ENCODE peak calls at places on chromosomes 7 and 10, in nine cellular contexts. C is right cardiac atrium, B is body of pancreas, E is mesendoderm, Y is PC-9, K is psoas muscle, I is suprapubic skin, R is adipocyte, D is neural progenitor cell. A is an unnamed sample.
A peak's percentile ranks its signal among the peaks of the same experiment; 100 is the strongest.

GRCh38 chr10:52517017-52517416 is 202.9 kb downstream of the DKK1 start:
- DNase-seq in C (no peak), E (peak; percentile 57), K (no peak), R (peak; percentile 29), D (peak; percentile 79), Y (no peak), B (no peak), I (no peak), A (no peak)

GRCh38 chr7:76142861-76143260 is 58.8 kb upstream of the SRRM3 start:
- DNase-seq in Y (no peak), D (no peak), C (no peak), K (no peak), R (no peak), I (no peak), E (no peak), B (no peak), A (no peak)

GRCh38 chr10:1094112-1095057 is 38.2 kb downstream of the WDR37 start:
- DNase-seq in I (no peak), Y (no peak), R (no peak), C (no peak), K (no peak), D (no peak), E (no peak), B (no peak), A (no peak)

GRCh38 chr10:114697061-114697598 is 39.1 kb upstream of the ABLIM1 start:
- DNase-seq in E (no peak), Y (peak; percentile 78), R (peak; percentile 43), I (no peak), D (no peak), B (no peak), C (peak; percentile 88), K (peak; percentile 48), A (no peak)

GRCh38 chr7:31710171-31710570 is 23.2 kb downstream of the PPP1R17 start:
- DNase-seq in E (peak; percentile 42), D (peak; percentile 81), K (no peak), C (no peak), I (no peak), B (no peak), Y (no peak), R (no peak), A (no peak)

GRCh38 chr10:30456262-30456661 is 22.3 kb downstream of the MAP3K8 start:
- DNase-seq in E (no peak), B (no peak), C (no peak), R (no peak), K (no peak), D (no peak), I (no peak), Y (no peak), A (no peak)

GRCh38 chr7:44448456-44448855 is 42.0 kb downstream of the NUDCD3 start:
- DNase-seq in K (no peak), E (no peak), R (no peak), Y (no peak), B (no peak), D (no peak), I (no peak), C (no peak), A (no peak)

GRCh38 chr7:99380032-99380822 is 5.7 kb downstream of the ARPC1B start:
- DNase-seq in D (no peak), R (peak; percentile 40), E (peak; percentile 59), Y (no peak), I (no peak), C (peak; percentile 66), B (no peak), K (no peak), A (no peak)

GRCh38 chr7:106313456-106313891 is 28.7 kb upstream of the NAMPT start:
- DNase-seq in R (peak; percentile 58), B (no peak), K (no peak), D (no peak), Y (peak; percentile 5), I (no peak), C (no peak), E (no peak), A (no peak)

GRCh38 chr7:101237206-101238067 is at the start of gene CLDN15:
- DNase-seq in B (peak; percentile 46), E (no peak), K (peak; percentile 89), C (peak; percentile 94), Y (no peak), D (no peak), I (peak; percentile 88), R (peak; percentile 15), A (no peak)
- H3K4me1 ChIP-seq in B (peaks cover 46% of the 10 kb centered on the region), E (no peaks in the 10 kb centered on the region), K (peaks cover 24% of the 10 kb centered on the region), C (peaks cover 9% of the 10 kb centered on the region), Y (no peaks in the 10 kb centered on the region), D (no peaks in the 10 kb centered on the region), I (peaks cover 41% of the 10 kb centered on the region), R (peaks cover 49% of the 10 kb centered on the region), A (peaks cover 9% of the 10 kb centered on the region)

GRCh38 chr7:6056616-6057015 is 25.4 kb downstream of the ANKRD61 start:
- DNase-seq in C (no peak), K (no peak), R (no peak), B (no peak), E (no peak), Y (no peak), D (no peak), I (no peak), A (no peak)

DNA sequence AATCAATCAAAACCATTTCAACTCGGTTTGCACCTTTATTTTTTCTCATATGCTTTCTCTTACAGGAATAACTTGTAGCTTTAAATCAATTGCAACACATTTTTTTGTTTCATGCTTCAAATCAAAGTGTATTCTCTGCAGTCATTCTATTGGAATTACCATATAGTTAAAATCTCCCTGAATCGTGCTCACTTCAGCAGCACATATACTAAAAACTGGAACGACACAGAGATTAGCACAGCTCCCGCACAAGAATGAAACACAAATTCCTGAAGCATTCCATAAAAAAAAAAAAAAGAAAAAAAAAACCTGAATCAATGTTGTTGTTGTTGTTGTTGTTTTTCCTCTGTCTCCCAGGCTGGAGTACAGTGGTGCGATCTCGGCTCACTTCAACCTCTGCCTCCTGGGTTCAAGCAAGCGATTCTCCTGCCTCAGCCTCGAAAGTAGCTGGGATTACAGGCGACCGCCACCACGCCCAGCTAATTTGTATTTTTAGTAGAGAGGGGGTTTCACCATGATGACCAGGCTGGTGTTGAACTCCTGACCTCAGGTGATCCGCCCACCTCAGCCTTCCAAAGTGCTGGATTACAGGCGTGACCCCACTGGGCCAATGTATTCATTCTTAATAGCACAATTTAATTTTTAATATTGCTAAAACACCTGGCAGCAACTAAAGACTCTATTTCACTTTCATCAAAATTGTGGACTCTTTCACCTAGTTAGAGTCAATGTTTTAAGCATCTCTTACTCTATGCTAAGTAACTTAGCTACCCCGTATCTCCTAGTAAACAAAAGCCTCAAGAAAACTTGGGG is 26.3 kb downstream of the ANKRD61 start:
- DNase-seq in R (peak; percentile 43), E (peak; percentile 3), K (no peak), C (no peak), B (no peak), I (no peak), Y (no peak), D (no peak), A (no peak)
- H3K4me1 ChIP-seq in R (peaks cover 17% of the 10 kb centered on the region), E (no peaks in the 10 kb centered on the region), K (peaks cover 12% of the 10 kb centered on the region), C (no peaks in the 10 kb centered on the region), B (peaks cover 42% of the 10 kb centered on the region), I (peaks cover 23% of the 10 kb centered on the region), Y (peaks cover 16% of the 10 kb centered on the region), D (peaks cover 12% of the 10 kb centered on the region), A (peaks cover 23% of the 10 kb centered on the region)

DNA sequence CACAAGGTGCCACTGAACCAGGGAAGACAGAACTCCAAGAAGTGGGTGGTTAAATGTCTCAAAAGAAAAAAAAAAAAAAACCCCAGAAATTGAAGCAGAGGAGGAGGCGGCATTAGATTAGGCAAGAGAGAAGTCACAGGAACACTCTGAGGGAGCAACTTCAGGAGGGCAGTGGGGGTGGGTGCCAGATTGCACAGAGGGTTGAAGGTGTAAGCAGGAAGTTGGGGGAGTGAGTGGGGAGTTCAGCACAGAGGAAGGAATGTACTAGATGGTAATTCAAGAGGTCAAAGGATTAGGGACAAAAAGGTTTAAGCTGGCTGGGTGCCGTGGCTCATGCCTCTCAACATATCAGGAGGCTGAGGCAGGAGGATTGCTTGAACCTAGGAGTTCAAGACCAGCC is 110.0 kb upstream of the PDLIM1 start:
- DNase-seq in E (peak; percentile 28), I (no peak), K (no peak), B (no peak), Y (no peak), R (no peak), C (no peak), D (no peak), A (no peak)
- H3K4me1 ChIP-seq in E (no peaks in the 10 kb centered on the region), I (no peaks in the 10 kb centered on the region), K (peaks cover 18% of the 10 kb centered on the region), B (peaks cover 8% of the 10 kb centered on the region), Y (peaks cover 38% of the 10 kb centered on the region), R (peaks cover 37% of the 10 kb centered on the region), C (peaks cover 24% of the 10 kb centered on the region), D (no peaks in the 10 kb centered on the region), A (peaks cover 9% of the 10 kb centered on the region)

GRCh38 chr7:150962285-150962742 is 15.8 kb downstream of the KCNH2 start:
- DNase-seq in C (no peak), Y (no peak), D (no peak), R (no peak), K (no peak), E (no peak), B (no peak), I (no peak), A (no peak)
- H3K4me1 ChIP-seq in C (peaks cover 17% of the 10 kb centered on the region), Y (no peaks in the 10 kb centered on the region), D (no peaks in the 10 kb centered on the region), R (no peaks in the 10 kb centered on the region), K (peaks cover 2% of the 10 kb centered on the region), E (no peaks in the 10 kb centered on the region), B (peaks cover 4% of the 10 kb centered on the region), I (peaks cover 11% of the 10 kb centered on the region), A (peaks cover 27% of the 10 kb centered on the region)

GRCh38 chr10:73247509-73248258 is 629 bp upstream of the DNAJC9 start:
- DNase-seq in B (no peak), Y (no peak), E (peak; percentile 17), I (no peak), D (no peak), K (no peak), R (no peak), C (no peak), A (no peak)
- H3K4me1 ChIP-seq in B (peaks cover 32% of the 10 kb centered on the region), Y (peaks cover 51% of the 10 kb centered on the region), E (peaks cover 4% of the 10 kb centered on the region), I (peaks cover 55% of the 10 kb centered on the region), D (peaks cover 19% of the 10 kb centered on the region), K (peaks cover 34% of the 10 kb centered on the region), R (peaks cover 37% of the 10 kb centered on the region), C (peaks cover 7% of the 10 kb centered on the region), A (peaks cover 19% of the 10 kb centered on the region)